ENCODE peak calls at places on chromosome 17, in four cellular contexts. One of them, this sample, is unnamed.

GRCh38 chr17:56939869-56940484 is 20.9 kb downstream of the COIL start:
- DNase-seq in EL: peak
- DNase-seq in activated CD4-positive, alpha-beta T cell treated with anti-CD3 and anti-CD28 coated beads, Interleukin-2, amount 10 ng/mL, durations not matched to agents 7 days and 5 days: peak
- DNase-seq in A172: peak
- DNase-seq in this sample: peak

GRCh38 chr17:80264048-80264792 is 3.6 kb downstream of the RNF213 start:
- DNase-seq in A172: no peak
- DNase-seq in EL: no peak
- DNase-seq in activated CD4-positive, alpha-beta T cell treated with anti-CD3 and anti-CD28 coated beads, Interleukin-2, amount 10 ng/mL, durations not matched to agents 7 days and 5 days: peak
- DNase-seq in this sample: no peak

GRCh38 chr17:82298538-82299421 is 18.6 kb downstream of the CD7 start:
- DNase-seq in EL: no peak
- DNase-seq in activated CD4-positive, alpha-beta T cell treated with anti-CD3 and anti-CD28 coated beads, Interleukin-2, amount 10 ng/mL, durations not matched to agents 7 days and 5 days: no peak
- DNase-seq in A172: no peak
- DNase-seq in this sample: no peak

GRCh38 chr17:74031314-74032080 is 172.0 kb upstream of the RPL38 start:
- DNase-seq in activated CD4-positive, alpha-beta T cell treated with anti-CD3 and anti-CD28 coated beads, Interleukin-2, amount 10 ng/mL, durations not matched to agents 7 days and 5 days: no peak
- DNase-seq in EL: no peak
- DNase-seq in A172: no peak
- DNase-seq in this sample: no peak

GRCh38 chr17:42422958-42423712 is at the start of gene CAVIN1:
- DNase-seq in A172: peak
- DNase-seq in activated CD4-positive, alpha-beta T cell treated with anti-CD3 and anti-CD28 coated beads, Interleukin-2, amount 10 ng/mL, durations not matched to agents 7 days and 5 days: peak
- DNase-seq in EL: peak
- DNase-seq in this sample: no peak

GRCh38 chr17:71828182-71828596 is 292.6 kb upstream of the SOX9 start:
- DNase-seq in EL: peak
- DNase-seq in activated CD4-positive, alpha-beta T cell treated with anti-CD3 and anti-CD28 coated beads, Interleukin-2, amount 10 ng/mL, durations not matched to agents 7 days and 5 days: no peak
- DNase-seq in A172: peak
- DNase-seq in this sample: no peak

GRCh38 chr17:45318561-45319230 is 1.9 kb upstream of the MAP3K14 start:
- DNase-seq in A172: peak
- DNase-seq in activated CD4-positive, alpha-beta T cell treated with anti-CD3 and anti-CD28 coated beads, Interleukin-2, amount 10 ng/mL, durations not matched to agents 7 days and 5 days: no peak
- DNase-seq in EL: no peak
- DNase-seq in this sample: no peak

GRCh38 chr17:15920758-15921239 is 24.1 kb upstream of the ADORA2B start:
- DNase-seq in A172: peak
- DNase-seq in EL: peak
- DNase-seq in activated CD4-positive, alpha-beta T cell treated with anti-CD3 and anti-CD28 coated beads, Interleukin-2, amount 10 ng/mL, durations not matched to agents 7 days and 5 days: no peak
- DNase-seq in this sample: no peak

GRCh38 chr17:34997355-34997862 is 17.1 kb downstream of the LIG3 start:
- DNase-seq in activated CD4-positive, alpha-beta T cell treated with anti-CD3 and anti-CD28 coated beads, Interleukin-2, amount 10 ng/mL, durations not matched to agents 7 days and 5 days: no peak
- DNase-seq in A172: no peak
- DNase-seq in EL: no peak
- DNase-seq in this sample: no peak

GRCh38 chr17:44473367-44473766 is 29.8 kb downstream of the GPATCH8 start:
- DNase-seq in EL: no peak
- DNase-seq in activated CD4-positive, alpha-beta T cell treated with anti-CD3 and anti-CD28 coated beads, Interleukin-2, amount 10 ng/mL, durations not matched to agents 7 days and 5 days: no peak
- DNase-seq in A172: no peak
- DNase-seq in this sample: no peak

GRCh38 chr17:77018504-77018903 is 122.3 kb upstream of the SEC14L1 start:
- DNase-seq in A172: no peak
- DNase-seq in EL: no peak
- DNase-seq in activated CD4-positive, alpha-beta T cell treated with anti-CD3 and anti-CD28 coated beads, Interleukin-2, amount 10 ng/mL, durations not matched to agents 7 days and 5 days: no peak
- DNase-seq in this sample: no peak

GRCh38 chr17:21379080-21379711 is 3.0 kb downstream of the KCNJ12 start:
- DNase-seq in activated CD4-positive, alpha-beta T cell treated with anti-CD3 and anti-CD28 coated beads, Interleukin-2, amount 10 ng/mL, durations not matched to agents 7 days and 5 days: no peak
- DNase-seq in EL: no peak
- DNase-seq in A172: no peak
- DNase-seq in this sample: no peak

GRCh38 chr17:8318536-8318935 is 8.5 kb downstream of the ARHGEF15 start:
- DNase-seq in activated CD4-positive, alpha-beta T cell treated with anti-CD3 and anti-CD28 coated beads, Interleukin-2, amount 10 ng/mL, durations not matched to agents 7 days and 5 days: no peak
- DNase-seq in A172: no peak
- DNase-seq in EL: no peak
- DNase-seq in this sample: no peak

This sample was measured in GM18507.